ENCODE peak calls at places on chromosomes 5 and 9, in eight cellular contexts. A, W, C, S, Y, V, O and M are unnamed samples.

GRCh38 chr9:26725573-26725972 is 167.0 kb downstream of the CAAP1 start:
- DNase-seq in A (no peak), W (no peak), C (no peak), S (no peak), Y (no peak), V (no peak), O (no peak), M (peak; percentile 14)

GRCh38 chr5:123089971-123090640 is 1.1 kb downstream of the PRDM6 start:
- DNase-seq in A (no peak), W (peak; percentile 57), C (no peak), S (no peak), Y (no peak), V (no peak), O (no peak), M (no peak)

GRCh38 chr5:11075010-11075860 is 314.2 kb upstream of the DAP start:
- DNase-seq in A (no peak), W (no peak), C (no peak), S (no peak), Y (no peak), V (no peak), O (no peak), M (no peak)

GRCh38 chr5:34436761-34437501 is 219.2 kb upstream of the RAI14 start:
- DNase-seq in A (no peak), W (no peak), C (no peak), S (no peak), Y (no peak), V (no peak), O (no peak), M (no peak)

GRCh38 chr5:43859309-43859708 is 256.3 kb downstream of the NNT start:
- DNase-seq in A (no peak), W (no peak), C (no peak), S (no peak), Y (no peak), V (no peak), O (no peak), M (no peak)

GRCh38 chr5:14142202-14142855 is 813 bp upstream of the TRIO start:
- DNase-seq in A (no peak), W (no peak), C (no peak), S (no peak), Y (no peak), V (no peak), O (no peak), M (no peak)

GRCh38 chr5:102958481-102959011 is 161.4 kb downstream of the GIN1 start:
- DNase-seq in A (no peak), W (no peak), C (no peak), S (no peak), Y (no peak), V (no peak), O (no peak), M (no peak)

GRCh38 chr9:129406278-129407225 is 214.3 kb downstream of the C9orf50 start:
- DNase-seq in A (peak; percentile 33), W (peak; percentile 78), C (peak; percentile 67), S (no peak), Y (peak; percentile 80), V (no peak), O (peak; percentile 62), M (peak; percentile 73)

GRCh38 chr9:38311382-38312270 is 80.9 kb upstream of the ALDH1B1 start:
- DNase-seq in A (no peak), W (no peak), C (no peak), S (no peak), Y (no peak), V (no peak), O (no peak), M (no peak)

GRCh38 chr5:1795931-1796330 is 3.7 kb downstream of the MRPL36 start:
- DNase-seq in A (no peak), W (no peak), C (no peak), S (no peak), Y (no peak), V (no peak), O (no peak), M (no peak)

GRCh38 chr5:179023528-179024189 is at the start of gene ZNF879:
- DNase-seq in A (peak; percentile 74), W (peak; percentile 94), C (peak; percentile 94), S (peak; percentile 74), Y (peak; percentile 97), V (peak; percentile 91), O (peak; percentile 81), M (peak; percentile 94)
- TF ChIP-seq POLR2A in A (peak; percentile 27), W (no peak), C (no peak), S (peak; percentile 27), Y (no peak), V (peak; percentile 53), O (peak; percentile 27), M (peak; percentile 30)

DNA sequence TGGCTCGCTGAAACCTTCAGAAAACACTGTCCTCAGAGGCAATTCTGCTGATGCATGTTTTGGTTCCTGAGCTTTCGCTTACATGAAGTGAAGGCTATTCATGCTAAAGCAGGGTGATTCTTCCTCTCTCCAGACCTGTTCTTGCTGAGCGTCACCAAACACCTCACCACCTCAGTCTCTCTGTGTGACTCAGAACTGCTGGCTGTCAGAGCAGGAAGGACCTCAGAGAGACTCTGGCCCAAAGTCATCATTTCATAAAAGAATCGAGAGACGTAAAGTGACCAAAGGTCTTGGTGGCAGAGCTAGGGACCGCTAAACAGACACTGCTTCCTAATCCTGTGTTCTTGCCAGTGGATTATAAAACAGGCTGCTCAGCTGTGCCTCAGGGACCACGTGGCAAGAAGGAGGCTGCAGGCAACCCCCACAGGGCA is 73.8 kb downstream of the LHFPL2 start:
- DNase-seq in A (no peak), W (no peak), C (no peak), S (no peak), Y (no peak), V (peak; percentile 37), O (no peak), M (no peak)
- TF ChIP-seq POLR2A in A (no peak), W (no peak), C (no peak), S (no peak), Y (no peak), V (no peak), O (no peak), M (no peak)

DNA sequence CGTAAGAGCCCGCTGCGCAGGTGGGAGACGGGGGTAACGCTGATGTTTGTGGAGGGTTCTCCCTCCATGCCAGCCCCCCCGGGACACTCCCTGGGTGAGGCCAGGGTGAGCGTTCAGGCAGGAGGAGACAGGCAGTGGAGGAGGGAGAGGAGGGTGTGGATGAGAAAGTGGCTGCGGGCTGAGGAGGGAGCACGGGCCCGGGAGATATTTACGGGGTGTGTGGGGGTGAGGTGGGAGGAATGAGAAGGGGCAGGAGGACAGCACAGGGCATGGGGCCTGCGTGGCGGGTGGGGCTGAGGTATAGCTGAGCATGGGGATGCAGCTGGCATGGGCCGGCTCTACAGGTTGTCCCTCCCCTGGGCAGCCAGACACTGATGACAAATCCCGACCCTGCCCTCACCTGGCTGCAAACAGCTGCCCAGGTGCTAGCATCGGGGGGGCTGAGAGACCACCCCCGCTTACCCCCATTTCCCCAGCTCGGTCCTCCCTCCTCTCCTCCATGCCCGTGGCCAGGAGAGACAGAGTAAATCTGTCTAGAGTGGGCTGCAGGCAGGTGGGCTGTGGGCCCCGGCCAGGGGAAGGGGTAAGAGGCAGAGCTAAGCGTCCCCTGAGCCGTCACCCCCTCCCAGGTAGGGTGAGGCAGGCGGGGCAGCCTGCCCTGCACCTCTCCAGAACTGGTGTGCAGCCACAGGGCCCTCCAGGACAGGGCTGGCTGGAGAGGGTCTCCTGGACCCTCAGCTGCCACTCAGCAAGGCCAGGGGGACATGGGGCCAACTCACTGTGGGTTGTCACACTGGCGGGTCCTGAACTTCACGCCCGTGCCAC is 79.2 kb downstream of the ZNF354C start:
- DNase-seq in A (no peak), W (no peak), C (no peak), S (no peak), Y (peak; percentile 64), V (no peak), O (no peak), M (no peak)
- TF ChIP-seq POLR2A in A (no peak), W (no peak), C (no peak), S (no peak), Y (no peak), V (no peak), O (no peak), M (no peak)

GRCh38 chr5:176389114-176389768 is 690 bp downstream of the HIGD2A start:
- DNase-seq in A (no peak), W (no peak), C (no peak), S (no peak), Y (peak; percentile 99), V (no peak), O (no peak), M (no peak)
- TF ChIP-seq POLR2A in A (peak; percentile 87), W (no peak), C (no peak), S (peak; percentile 78), Y (no peak), V (peak; percentile 94), O (peak; percentile 69), M (peak; percentile 69)